ENCODE peak calls at places on chromosomes 11 and 22, in four cellular contexts. N, Y, U and M are unnamed samples.

GRCh38 chr22:43262990-43263644 is 76.2 kb upstream of the TTLL12 start:
- DNase-seq in N (no peak), Y (peak), U (no peak), M (no peak)

GRCh38 chr11:67610302-67610868 is 3.6 kb downstream of the NDUFV1 start:
- DNase-seq in N (no peak), Y (no peak), U (no peak), M (no peak)

GRCh38 chr11:23688835-23689234 is 808.0 kb upstream of the LUZP2 start:
- DNase-seq in N (no peak), Y (no peak), U (no peak), M (peak)

GRCh38 chr11:77401486-77402217 is 72.2 kb downstream of the PAK1 start:
- DNase-seq in N (no peak), Y (no peak), U (no peak), M (no peak)

GRCh38 chr11:125210112-125210511 is 45.6 kb downstream of the PKNOX2 start:
- DNase-seq in N (no peak), Y (no peak), U (no peak), M (no peak)

GRCh38 chr22:21819183-21819770 is 48.2 kb downstream of the MAPK1 start:
- DNase-seq in N (no peak), Y (no peak), U (no peak), M (no peak)

GRCh38 chr11:26599421-26599820 is 27.4 kb upstream of the MUC15 start:
- DNase-seq in N (no peak), Y (no peak), U (no peak), M (peak)

GRCh38 chr11:118448294-118448693 is 12.0 kb downstream of the KMT2A start:
- DNase-seq in N (no peak), Y (no peak), U (no peak), M (peak)

GRCh38 chr11:63911440-63911839 is 5.5 kb downstream of the RCOR2 start:
- DNase-seq in N (no peak), Y (peak), U (no peak), M (no peak)

GRCh38 chr22:44331881-44332714 is 19.3 kb upstream of the SHISAL1 start:
- DNase-seq in N (no peak), Y (peak), U (peak), M (no peak)

GRCh38 chr22:34475886-34476285 is 555.6 kb upstream of the LARGE1 start:
- DNase-seq in N (no peak), Y (no peak), U (no peak), M (no peak)

DNA sequence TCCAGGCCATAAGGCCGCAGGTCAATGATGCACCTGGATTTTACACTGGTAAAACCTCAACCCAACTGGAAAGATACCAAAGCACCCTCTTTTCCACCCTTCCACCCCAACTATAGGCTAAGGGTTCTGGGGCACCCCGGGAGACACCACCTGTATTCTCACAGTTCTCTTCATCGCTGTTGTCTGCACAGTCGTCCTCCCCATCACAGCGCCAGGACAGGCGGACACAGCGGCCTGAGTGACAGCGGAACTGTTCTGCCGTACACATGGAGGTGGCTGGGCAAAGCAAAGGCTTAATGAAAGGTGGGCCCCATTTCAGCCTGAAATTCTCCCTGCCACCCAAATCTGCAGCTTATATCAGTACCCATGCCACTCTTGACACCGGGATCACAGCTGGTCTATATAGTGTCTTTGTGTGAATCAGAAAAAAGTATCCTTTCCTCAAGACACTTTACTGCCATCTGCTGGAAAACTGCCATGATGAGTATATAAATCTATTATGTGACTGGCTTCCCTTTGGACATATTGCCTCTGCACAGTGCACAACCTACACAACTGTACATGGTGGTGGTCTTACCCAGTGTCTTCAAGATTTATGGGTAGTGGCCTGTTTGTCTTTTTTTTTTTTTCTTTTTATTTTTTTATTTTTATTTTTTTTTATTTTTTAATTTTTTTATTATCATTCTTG is 21.5 kb downstream of the LRP4 start:
- DNase-seq in N (no peak), Y (no peak), U (peak), M (peak)
- TF ChIP-seq CTCF in N (no peak), Y (peak), U (peak), M (peak)

DNA sequence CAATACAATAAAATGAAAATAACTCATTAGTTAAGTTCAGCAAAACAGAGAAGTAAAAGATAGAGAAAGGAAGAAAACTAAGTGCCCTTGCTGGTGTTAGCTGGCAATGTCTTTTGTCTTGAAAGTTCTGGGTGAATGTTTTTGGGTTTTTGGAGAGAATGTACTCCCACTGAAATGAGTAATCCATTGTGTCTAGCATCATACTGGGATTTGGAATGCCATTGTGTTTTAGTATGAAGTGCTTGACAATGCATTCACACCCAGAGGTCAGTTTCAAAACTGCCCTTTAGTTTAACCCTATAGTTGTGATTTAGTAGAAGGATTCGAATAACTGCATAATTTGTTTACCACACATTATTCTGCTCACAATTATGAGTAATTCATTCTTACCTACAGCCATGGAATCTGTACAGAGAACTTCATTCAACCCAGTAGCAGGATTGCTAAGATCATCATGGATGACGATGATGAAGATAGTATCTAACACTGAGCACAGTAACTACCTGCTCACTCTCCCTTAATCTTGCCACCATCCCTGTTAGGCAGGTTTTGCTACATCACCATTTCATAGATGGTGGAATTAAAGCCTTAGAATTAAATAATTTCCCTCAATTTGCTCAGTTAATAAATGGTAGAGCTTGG is 33.9 kb downstream of the MAML2 start:
- DNase-seq in N (no peak), Y (no peak), U (no peak), M (peak)
- TF ChIP-seq CTCF in N (no peak), Y (no peak), U (no peak), M (no peak)

GRCh38 chr22:50726643-50727340 is 11.2 kb upstream of the ACR start:
- DNase-seq in N (no peak), Y (no peak), U (no peak), M (no peak)
- TF ChIP-seq CTCF in N (no peak), Y (no peak), U (no peak), M (no peak)

GRCh38 chr11:35277827-35278226 is 138.9 kb downstream of the CD44 start:
- DNase-seq in N (no peak), Y (no peak), U (no peak), M (no peak)

GRCh38 chr11:35275808-35276170 is 136.8 kb downstream of the CD44 start:
- DNase-seq in N (no peak), Y (no peak), U (no peak), M (no peak)

GRCh38 chr11:35276396-35276795 is 137.4 kb downstream of the CD44 start:
- DNase-seq in N (no peak), Y (no peak), U (no peak), M (peak)

GRCh38 chr11:35272391-35272821 is 133.4 kb downstream of the CD44 start:
- DNase-seq in N (no peak), Y (no peak), U (no peak), M (no peak)

GRCh38 chr11:35274909-35275807 is 136.2 kb downstream of the CD44 start:
- DNase-seq in N (no peak), Y (no peak), U (peak), M (no peak)
- TF ChIP-seq CTCF in N (no peak), Y (no peak), U (no peak), M (no peak)

DNA sequence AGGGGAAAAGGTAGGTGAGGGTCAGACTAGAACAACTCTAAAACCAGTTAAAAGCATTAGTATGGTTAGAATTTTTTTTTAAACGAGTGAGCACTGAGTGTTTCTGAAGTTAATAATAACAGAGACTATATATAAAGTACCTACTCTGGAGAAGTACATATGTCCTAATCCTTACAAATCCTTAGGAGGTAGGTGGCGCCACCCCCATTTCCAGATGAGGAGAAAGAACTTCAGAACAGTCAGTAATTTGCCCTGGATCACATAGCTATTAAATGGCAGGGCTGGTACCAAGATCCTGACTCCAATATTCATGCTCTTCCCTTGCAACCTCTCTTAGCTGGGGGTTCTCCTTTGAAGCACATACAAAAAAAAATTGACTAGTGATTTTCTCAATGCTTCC is 80.5 kb downstream of the CLPB start:
- DNase-seq in N (peak), Y (no peak), U (no peak), M (peak)
- TF ChIP-seq CTCF in N (no peak), Y (peak), U (peak), M (peak)

DNA sequence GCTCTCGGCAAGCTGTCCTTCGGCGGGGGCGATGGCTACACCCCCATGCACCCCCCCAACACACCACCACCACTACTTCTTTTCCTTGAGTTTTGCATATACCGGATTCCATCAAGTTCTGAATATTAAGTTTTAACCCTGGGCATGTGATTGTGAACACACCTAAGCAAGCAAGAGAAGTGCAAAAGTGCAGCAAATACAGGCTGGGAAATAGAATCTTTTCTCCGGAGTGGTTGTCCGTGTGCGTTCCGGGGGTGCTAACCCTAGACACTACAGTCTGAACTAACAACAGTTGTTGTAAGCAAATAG is 568 bp downstream of the PRSS23 start:
- DNase-seq in N (no peak), Y (no peak), U (no peak), M (no peak)
- TF ChIP-seq CTCF in N (no peak), Y (no peak), U (no peak), M (no peak)